ENCODE peak calls at places on chromosomes 12 and 14, in five cellular contexts. A, W, H, X and T are unnamed samples. For H3K4me1, the result is how much of the 10 kb centered on the place peaks cover.

GRCh38 chr14:50531595-50532501 is 521 bp downstream of the MAP4K5 start:
- DNase-seq in A (no peak), W (peak), H (peak), X (peak), T (peak)

GRCh38 chr12:131283191-131283861 is 329.6 kb downstream of the ADGRD1 start:
- DNase-seq in A (no peak), W (no peak), H (peak), X (peak), T (peak)

GRCh38 chr12:4809013-4809448 is 88.8 kb downstream of the GALNT8 start:
- DNase-seq in A (no peak), W (no peak), H (no peak), X (no peak), T (no peak)

GRCh38 chr14:55373784-55374725 is 37.6 kb downstream of the ATG14 start:
- DNase-seq in A (peak), W (no peak), H (no peak), X (no peak), T (no peak)

GRCh38 chr12:990308-990648 is 745 bp upstream of the ERC1 start:
- DNase-seq in A (no peak), W (peak), H (peak), X (peak), T (peak)

GRCh38 chr14:30443368-30444007 is 115.5 kb upstream of the G2E3 start:
- DNase-seq in A (peak), W (peak), H (no peak), X (no peak), T (no peak)

GRCh38 chr14:104358528-104359300 is 220.3 kb downstream of the KIF26A start:
- DNase-seq in A (no peak), W (no peak), H (peak), X (no peak), T (no peak)

GRCh38 chr14:100762901-100763300 is 36.2 kb downstream of the DLK1 start:
- DNase-seq in A (no peak), W (no peak), H (no peak), X (no peak), T (no peak)

GRCh38 chr12:104801427-104801826 is 156.7 kb downstream of the SLC41A2 start:
- DNase-seq in A (no peak), W (no peak), H (no peak), X (no peak), T (no peak)

GRCh38 chr12:107138990-107139389 is 45.6 kb upstream of the CRY1 start:
- DNase-seq in A (no peak), W (no peak), H (no peak), X (no peak), T (no peak)

GRCh38 chr12:52730793-52731192 is 27.5 kb upstream of the KRT77 start:
- DNase-seq in A (no peak), W (no peak), H (no peak), X (no peak), T (no peak)

GRCh38 chr12:63967781-63968180 is 123.3 kb downstream of the SRGAP1 start:
- DNase-seq in A (no peak), W (no peak), H (no peak), X (no peak), T (no peak)

GRCh38 chr12:132904718-132905328 is 17.4 kb upstream of the CHFR start:
- DNase-seq in A (no peak), W (peak), H (peak), X (peak), T (peak)

GRCh38 chr14:71311061-71311460 is 403.8 kb downstream of the PCNX1 start:
- DNase-seq in A (no peak), W (no peak), H (no peak), X (no peak), T (no peak)

GRCh38 chr14:88521818-88522217 is 33.0 kb downstream of the PTPN21 start:
- DNase-seq in A (no peak), W (no peak), H (no peak), X (no peak), T (no peak)

GRCh38 chr14:90654831-90655276 is 161.4 kb downstream of the TTC7B start:
- DNase-seq in A (no peak), W (no peak), H (no peak), X (no peak), T (no peak)

GRCh38 chr14:102081231-102082080 is 5.4 kb downstream of the HSP90AA1 start:
- DNase-seq in A (no peak), W (no peak), H (no peak), X (no peak), T (no peak)

GRCh38 chr14:49766839-49767238 is 1.1 kb upstream of the KLHDC2 start:
- DNase-seq in A (no peak), W (no peak), H (no peak), X (no peak), T (no peak)

GRCh38 chr14:69749956-69750355 is 17.0 kb upstream of the SRSF5 start:
- DNase-seq in A (no peak), W (no peak), H (no peak), X (no peak), T (no peak)

GRCh38 chr12:102920271-102920670 is 3.2 kb upstream of the PAH start:
- DNase-seq in A (no peak), W (no peak), H (no peak), X (no peak), T (no peak)

GRCh38 chr12:90593596-90594290 is 361.2 kb downstream of the CCER1 start:
- DNase-seq in A (no peak), W (no peak), H (no peak), X (no peak), T (no peak)

GRCh38 chr12:77152623-77153193 is 87.3 kb upstream of the E2F7 start:
- DNase-seq in A (peak), W (no peak), H (no peak), X (peak), T (no peak)

GRCh38 chr12:117155278-117156060 is 34.8 kb downstream of the FBXO21 start:
- DNase-seq in A (peak), W (peak), H (peak), X (no peak), T (peak)

GRCh38 chr12:88153959-88154358 is 11.9 kb downstream of the TMTC3 start:
- DNase-seq in A (peak), W (no peak), H (no peak), X (no peak), T (no peak)

GRCh38 chr14:90658541-90658967 is 157.7 kb downstream of the TTC7B start:
- DNase-seq in A (no peak), W (peak), H (no peak), X (no peak), T (no peak)

GRCh38 chr12:9104767-9105423 is 10.8 kb downstream of the A2M start:
- DNase-seq in A (no peak), W (no peak), H (no peak), X (no peak), T (no peak)

GRCh38 chr12:30753233-30753632 is 1.5 kb downstream of the CAPRIN2 start:
- DNase-seq in A (no peak), W (no peak), H (no peak), X (no peak), T (no peak)

GRCh38 chr14:100093322-100093721 is 28.1 kb downstream of the EVL start:
- DNase-seq in A (no peak), W (no peak), H (no peak), X (no peak), T (no peak)

GRCh38 chr12:89935850-89936249 is 227.2 kb upstream of the ATP2B1 start:
- DNase-seq in A (no peak), W (no peak), H (no peak), X (no peak), T (no peak)

GRCh38 chr12:29858270-29858786 is 74.6 kb upstream of the TMTC1 start:
- DNase-seq in A (no peak), W (no peak), H (no peak), X (no peak), T (no peak)

GRCh38 chr12:3795096-3795799 is 42.3 kb upstream of the CRACR2A start:
- DNase-seq in A (no peak), W (peak), H (no peak), X (no peak), T (no peak)

GRCh38 chr14:90512332-90512951 is 115.6 kb downstream of the CALM1 start:
- DNase-seq in A (no peak), W (no peak), H (peak), X (no peak), T (no peak)

GRCh38 chr12:108696111-108696995 is 35.0 kb downstream of the CORO1C start:
- DNase-seq in A (no peak), W (no peak), H (no peak), X (peak), T (no peak)

GRCh38 chr14:57656853-57657252 is 163.2 kb upstream of the CCDC198 start:
- DNase-seq in A (no peak), W (no peak), H (no peak), X (no peak), T (no peak)

GRCh38 chr12:118355838-118356237 is 16.9 kb downstream of the TAOK3 start:
- DNase-seq in A (no peak), W (no peak), H (no peak), X (no peak), T (no peak)

GRCh38 chr12:124350491-124350890 is 55.6 kb downstream of the RFLNA start:
- DNase-seq in A (no peak), W (no peak), H (no peak), X (no peak), T (no peak)

GRCh38 chr12:121970901-121971300 is 50.8 kb upstream of the BCL7A start:
- DNase-seq in A (no peak), W (no peak), H (no peak), X (no peak), T (no peak)

GRCh38 chr12:43766291-43766690 is 7.5 kb downstream of the IRAK4 start:
- DNase-seq in A (no peak), W (no peak), H (no peak), X (no peak), T (no peak)

GRCh38 chr14:80381964-80382363 is 170.7 kb upstream of the DIO2 start:
- DNase-seq in A (no peak), W (no peak), H (no peak), X (no peak), T (no peak)

GRCh38 chr12:48105867-48106563 is at the start of gene SENP1:
- DNase-seq in A (peak), W (peak), H (peak), X (peak), T (peak)
- TF ChIP-seq POLR2A in A (peak), W (no peak), H (no peak), X (no peak), T (no peak)

GRCh38 chr12:47828967-47829482 is 9.3 kb upstream of the HDAC7 start:
- DNase-seq in A (peak), W (peak), H (no peak), X (peak), T (peak)
- H3K27ac ChIP-seq in A (peak), W (peak), H (peak), X (peak), T (peak)

DNA sequence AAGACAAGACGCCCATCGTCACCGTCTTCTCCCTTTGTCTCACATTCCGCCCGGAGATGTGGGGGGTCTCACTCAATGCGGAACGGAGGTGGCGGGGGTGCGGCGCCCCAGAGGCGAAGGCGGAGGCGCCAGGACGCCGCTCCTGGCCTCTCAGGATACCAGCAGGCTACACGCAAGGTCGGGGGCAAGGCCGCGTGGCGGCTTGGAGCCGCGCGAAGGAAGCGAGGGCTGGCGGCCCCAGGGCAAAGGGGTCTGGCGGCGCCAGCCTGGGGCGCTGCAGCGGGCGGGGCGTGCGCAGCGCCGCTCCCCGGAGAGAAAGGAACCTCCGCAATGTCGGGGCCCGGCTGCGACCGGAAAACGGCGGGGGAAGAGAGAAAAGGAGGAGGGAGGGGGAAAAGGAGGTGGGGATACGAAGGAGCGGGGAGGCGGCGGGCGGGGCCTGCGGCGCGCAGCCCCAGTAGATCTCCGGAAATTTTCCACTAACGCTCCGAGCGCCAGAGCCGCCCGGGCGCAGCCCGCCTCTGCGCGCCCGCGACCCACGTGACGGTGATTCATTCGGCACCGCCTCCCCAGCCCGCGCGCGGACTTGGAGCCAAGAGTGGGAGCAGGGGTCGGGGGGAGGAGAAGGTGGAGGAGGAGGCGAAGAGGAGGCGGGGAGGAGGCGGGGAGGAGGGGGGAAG is 10.5 kb upstream of the SLC38A2 start:
- DNase-seq in A (peak), W (peak), H (peak), X (peak), T (peak)
- H3K4me1 ChIP-seq in A (under half), W (under half), H (under half), X (under half), T (half or more)

GRCh38 chr14:93234798-93235197 is 27.7 kb downstream of the UBR7 start:
- DNase-seq in A (no peak), W (peak), H (no peak), X (no peak), T (no peak)
- TF ChIP-seq POLR2A in A (no peak), W (no peak), H (no peak), X (no peak), T (no peak)